ENCODE peak calls at places on chromosome 12, in nine cellular contexts. I, Y, M, X, F, C, V, L and P are unnamed samples.

GRCh38 chr12:122878780-122879612 is 16.9 kb downstream of the VPS37B start:
- DNase-seq in I (no peak), Y (no peak), M (no peak), X (no peak), F (no peak), C (no peak), V (no peak), L (no peak), P (no peak)

GRCh38 chr12:132866251-132866828 is 21.1 kb downstream of the CHFR start:
- DNase-seq in I (peak), Y (no peak), M (no peak), X (no peak), F (no peak), C (peak), V (no peak), L (no peak), P (no peak)

GRCh38 chr12:42590324-42590934 is 883 bp upstream of the PRICKLE1 start:
- DNase-seq in I (no peak), Y (no peak), M (no peak), X (no peak), F (peak), C (no peak), V (peak), L (peak), P (peak)

GRCh38 chr12:75526655-75527511 is 15.5 kb upstream of the KRR1 start:
- DNase-seq in I (peak), Y (peak), M (no peak), X (no peak), F (no peak), C (peak), V (peak), L (no peak), P (peak)

GRCh38 chr12:58919271-58920101 is 818 bp downstream of the LRIG3 start:
- DNase-seq in I (peak), Y (no peak), M (no peak), X (peak), F (peak), C (peak), V (peak), L (no peak), P (no peak)

GRCh38 chr12:28374556-28374955 is 184.3 kb downstream of the CCDC91 start:
- DNase-seq in I (peak), Y (no peak), M (no peak), X (no peak), F (no peak), C (peak), V (no peak), L (no peak), P (no peak)

GRCh38 chr12:116194935-116195431 is 82.5 kb downstream of the MED13L start:
- DNase-seq in I (no peak), Y (no peak), M (no peak), X (no peak), F (no peak), C (no peak), V (no peak), L (no peak), P (no peak)

GRCh38 chr12:74747305-74747704 is 209.7 kb downstream of the ATXN7L3B start:
- DNase-seq in I (no peak), Y (peak), M (no peak), X (no peak), F (no peak), C (peak), V (no peak), L (no peak), P (no peak)

GRCh38 chr12:120688527-120689071 is 1.6 kb downstream of the MLEC start:
- DNase-seq in I (no peak), Y (no peak), M (no peak), X (no peak), F (no peak), C (peak), V (no peak), L (no peak), P (no peak)

GRCh38 chr12:120470150-120470817 is 736 bp upstream of the SRSF9 start:
- DNase-seq in I (peak), Y (no peak), M (no peak), X (no peak), F (no peak), C (no peak), V (peak), L (no peak), P (no peak)

GRCh38 chr12:47636908-47637780 is 68.7 kb downstream of the RPAP3 start:
- DNase-seq in I (peak), Y (peak), M (no peak), X (no peak), F (peak), C (no peak), V (no peak), L (no peak), P (peak)

GRCh38 chr12:90659060-90659459 is 295.9 kb downstream of the CCER1 start:
- DNase-seq in I (no peak), Y (no peak), M (no peak), X (no peak), F (no peak), C (no peak), V (no peak), L (no peak), P (no peak)

GRCh38 chr12:66699738-66700482 is 21.0 kb upstream of the GRIP1 start:
- DNase-seq in I (no peak), Y (no peak), M (no peak), X (no peak), F (no peak), C (no peak), V (no peak), L (no peak), P (no peak)

GRCh38 chr12:26173153-26173552 is 22.2 kb upstream of the SSPN start:
- DNase-seq in I (no peak), Y (no peak), M (no peak), X (no peak), F (no peak), C (no peak), V (no peak), L (no peak), P (no peak)

GRCh38 chr12:30908389-30909087 is 18.0 kb upstream of the TSPAN11 start:
- DNase-seq in I (peak), Y (no peak), M (no peak), X (no peak), F (no peak), C (peak), V (no peak), L (no peak), P (no peak)

GRCh38 chr12:45475594-45475993 is 253.9 kb upstream of the ARID2 start:
- DNase-seq in I (no peak), Y (no peak), M (no peak), X (no peak), F (no peak), C (no peak), V (no peak), L (no peak), P (no peak)

GRCh38 chr12:94379479-94380113 is 80.1 kb downstream of the CEP83 start:
- DNase-seq in I (no peak), Y (no peak), M (no peak), X (no peak), F (no peak), C (peak), V (no peak), L (no peak), P (no peak)

GRCh38 chr12:124680863-124681778 is 113.7 kb upstream of the NCOR2 start:
- DNase-seq in I (peak), Y (peak), M (no peak), X (peak), F (peak), C (peak), V (peak), L (peak), P (no peak)

GRCh38 chr12:42473130-42473529 is 116.4 kb downstream of the PRICKLE1 start:
- DNase-seq in I (peak), Y (no peak), M (no peak), X (no peak), F (no peak), C (peak), V (no peak), L (no peak), P (no peak)

GRCh38 chr12:91381309-91381804 is 198.7 kb upstream of the DCN start:
- DNase-seq in I (peak), Y (no peak), M (peak), X (no peak), F (no peak), C (peak), V (no peak), L (peak), P (peak)

GRCh38 chr12:40117818-40118217 is 11.9 kb upstream of the SLC2A13 start:
- DNase-seq in I (no peak), Y (no peak), M (no peak), X (no peak), F (no peak), C (no peak), V (no peak), L (no peak), P (no peak)

GRCh38 chr12:76201758-76202157 is 117.3 kb upstream of the NAP1L1 start:
- DNase-seq in I (no peak), Y (no peak), M (no peak), X (no peak), F (no peak), C (peak), V (no peak), L (no peak), P (no peak)

GRCh38 chr12:59808317-59808910 is 212.6 kb downstream of the SLC16A7 start:
- DNase-seq in I (peak), Y (peak), M (no peak), X (no peak), F (no peak), C (peak), V (peak), L (no peak), P (no peak)

GRCh38 chr12:64682572-64683277 is 72.4 kb downstream of the RASSF3 start:
- DNase-seq in I (peak), Y (no peak), M (no peak), X (no peak), F (peak), C (peak), V (no peak), L (no peak), P (no peak)

GRCh38 chr12:115443351-115443938 is 759.5 kb upstream of the TBX3 start:
- DNase-seq in I (no peak), Y (no peak), M (no peak), X (no peak), F (no peak), C (no peak), V (no peak), L (no peak), P (no peak)

GRCh38 chr12:108218911-108219310 is 89.8 kb downstream of the WSCD2 start:
- DNase-seq in I (no peak), Y (no peak), M (no peak), X (no peak), F (no peak), C (no peak), V (no peak), L (no peak), P (peak)
- TF ChIP-seq CTCF in I (no peak), Y (no peak), M (no peak), X (no peak), F (no peak), C (no peak), V (no peak), L (no peak), P (no peak)

GRCh38 chr12:109902866-109903265 is 2.8 kb downstream of the TCHP start:
- DNase-seq in I (no peak), Y (no peak), M (no peak), X (no peak), F (no peak), C (no peak), V (no peak), L (no peak), P (peak)

GRCh38 chr12:109897029-109897428 is 3.0 kb upstream of the TCHP start:
- DNase-seq in I (no peak), Y (no peak), M (no peak), X (no peak), F (no peak), C (no peak), V (no peak), L (no peak), P (no peak)

GRCh38 chr12:109900752-109901580 is 892 bp downstream of the TCHP start:
- DNase-seq in I (no peak), Y (no peak), M (no peak), X (no peak), F (no peak), C (no peak), V (peak), L (no peak), P (no peak)

GRCh38 chr12:109896188-109896587 is 3.9 kb upstream of the TCHP start:
- DNase-seq in I (no peak), Y (no peak), M (no peak), X (no peak), F (no peak), C (no peak), V (no peak), L (no peak), P (no peak)

DNA sequence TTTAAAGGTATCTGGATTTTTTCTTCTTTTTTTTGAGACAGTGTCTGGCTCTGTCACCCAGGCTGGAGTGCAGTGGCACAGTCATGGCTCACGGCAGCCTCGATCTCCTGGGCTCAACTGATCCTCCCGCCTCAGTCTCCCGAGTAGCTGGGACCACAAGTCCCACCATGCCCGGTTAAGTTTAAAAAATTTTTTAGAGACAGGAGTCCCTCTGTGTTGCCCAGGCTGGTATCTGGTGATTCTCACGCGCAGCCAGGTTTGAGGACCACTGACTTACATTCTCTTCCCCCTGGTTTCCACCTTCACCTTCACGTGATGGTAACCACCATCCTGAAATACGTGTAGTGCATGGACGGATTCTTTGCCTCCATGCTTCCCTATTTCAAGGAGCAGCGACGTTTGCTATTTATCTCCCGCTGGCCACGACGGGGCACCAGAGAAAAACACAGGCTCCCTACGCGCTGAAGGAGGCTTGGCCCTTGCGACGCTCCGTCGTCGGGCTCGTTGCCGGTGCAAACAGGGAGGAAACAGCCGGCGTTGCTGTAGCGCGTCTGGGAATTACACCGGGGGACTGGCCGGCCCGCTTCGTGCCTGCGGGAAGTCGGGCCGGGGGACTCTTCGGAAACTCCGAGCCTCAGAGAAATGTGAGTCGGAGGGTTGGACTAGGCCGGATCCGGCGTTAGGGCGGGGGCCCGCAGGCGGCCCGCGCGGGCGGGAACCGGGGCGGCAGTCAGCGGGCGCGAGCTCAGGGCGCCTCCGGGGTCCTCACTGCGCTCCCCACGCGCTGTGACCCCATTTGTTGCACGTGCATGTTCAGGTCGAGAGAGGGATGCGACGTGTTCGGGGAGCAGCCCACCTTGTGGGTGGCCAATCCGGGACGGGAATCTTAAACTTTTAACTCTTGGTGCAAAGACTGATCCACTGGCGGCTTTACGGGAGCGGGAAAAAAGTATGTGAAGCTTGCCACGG is at the start of gene TCHP:
- DNase-seq in I (peak), Y (peak), M (peak), X (peak), F (peak), C (peak), V (peak), L (peak), P (peak)
- TF ChIP-seq CTCF in I (peak), Y (peak), M (peak), X (peak), F (no peak), C (peak), V (peak), L (peak), P (no peak)

DNA sequence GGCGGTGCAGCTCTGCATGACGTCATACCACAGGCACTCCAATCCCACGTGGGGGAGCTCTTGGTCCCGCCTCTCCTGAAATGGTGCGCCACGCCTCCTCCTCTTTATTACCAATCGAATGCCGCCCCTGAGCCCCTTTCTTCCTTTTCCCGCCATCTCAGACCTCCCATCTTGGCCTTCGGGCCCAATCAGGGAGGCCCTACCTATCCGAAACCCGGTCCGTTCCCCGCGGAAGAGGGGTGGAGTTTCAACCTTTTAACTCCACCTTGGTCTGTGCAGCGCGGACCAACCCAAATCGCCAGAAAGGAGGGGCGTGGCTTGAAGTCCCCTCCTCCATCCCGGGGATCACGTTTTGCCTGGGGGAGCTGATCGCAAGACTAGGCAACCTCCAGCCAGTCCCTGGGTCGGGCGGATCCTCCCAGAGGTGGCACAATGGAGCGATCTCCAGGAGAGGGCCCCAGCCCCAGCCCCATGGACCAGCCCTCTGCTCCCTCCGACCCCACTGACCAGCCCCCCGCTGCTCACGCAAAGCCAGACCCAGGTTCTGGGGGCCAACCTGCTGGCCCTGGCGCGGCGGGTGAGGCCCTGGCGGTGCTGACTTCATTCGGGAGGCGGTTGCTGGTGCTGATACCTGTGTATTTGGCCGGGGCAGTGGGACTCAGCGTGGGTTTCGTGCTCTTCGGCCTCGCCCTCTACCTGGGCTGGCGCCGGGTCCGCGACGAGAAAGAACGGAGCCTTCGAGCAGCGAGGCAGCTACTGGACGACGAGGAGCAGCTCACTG is at the start of gene ESYT1:
- DNase-seq in I (peak), Y (peak), M (peak), X (peak), F (peak), C (peak), V (peak), L (peak), P (peak)
- TF ChIP-seq CTCF in I (no peak), Y (no peak), M (no peak), X (peak), F (no peak), C (no peak), V (no peak), L (no peak), P (no peak)

DNA sequence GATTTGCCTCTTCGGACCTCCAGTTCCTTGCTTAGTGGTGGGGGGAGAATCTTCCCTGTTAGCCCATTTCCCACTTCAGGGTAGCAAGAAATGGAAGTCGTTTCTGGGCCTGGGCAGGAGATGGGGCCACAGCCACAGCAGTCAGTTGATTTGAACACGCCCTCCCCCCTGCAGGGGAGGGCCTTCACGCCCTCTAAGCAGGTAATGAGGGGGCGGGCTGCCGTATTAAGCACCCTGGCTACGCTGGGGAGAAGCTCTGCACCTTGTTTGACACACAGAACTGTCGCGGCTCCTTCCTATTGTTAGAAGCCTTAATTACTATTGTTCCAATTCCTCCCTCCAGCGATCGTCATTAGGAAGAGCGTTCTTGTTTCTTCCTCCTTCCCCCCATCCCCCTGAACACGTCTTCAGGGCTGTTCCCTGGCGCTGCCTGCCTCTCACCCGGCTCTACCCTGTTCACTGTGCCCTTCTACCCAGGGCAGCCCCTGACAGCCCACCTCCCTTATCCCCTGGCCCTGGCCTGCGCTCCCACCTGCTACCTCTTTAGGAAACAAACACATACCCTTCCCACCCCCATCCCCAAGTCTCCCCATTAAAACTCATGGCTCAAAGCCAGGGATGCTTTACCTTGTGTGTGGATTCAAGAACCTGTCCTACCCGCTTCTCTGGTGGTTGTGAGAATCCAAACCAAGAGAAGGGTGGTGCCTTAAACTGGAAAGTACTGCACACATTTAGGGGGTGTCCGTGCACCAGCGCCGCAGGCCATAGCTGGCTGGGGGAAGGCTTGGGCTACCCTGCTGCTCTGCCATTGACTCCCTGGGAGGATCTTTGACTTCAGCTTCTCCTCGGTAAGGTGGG is 137.6 kb downstream of the TSPAN9 start:
- DNase-seq in I (no peak), Y (no peak), M (no peak), X (no peak), F (no peak), C (no peak), V (no peak), L (no peak), P (no peak)
- TF ChIP-seq CTCF in I (no peak), Y (no peak), M (no peak), X (no peak), F (no peak), C (no peak), V (no peak), L (peak), P (no peak)

DNA sequence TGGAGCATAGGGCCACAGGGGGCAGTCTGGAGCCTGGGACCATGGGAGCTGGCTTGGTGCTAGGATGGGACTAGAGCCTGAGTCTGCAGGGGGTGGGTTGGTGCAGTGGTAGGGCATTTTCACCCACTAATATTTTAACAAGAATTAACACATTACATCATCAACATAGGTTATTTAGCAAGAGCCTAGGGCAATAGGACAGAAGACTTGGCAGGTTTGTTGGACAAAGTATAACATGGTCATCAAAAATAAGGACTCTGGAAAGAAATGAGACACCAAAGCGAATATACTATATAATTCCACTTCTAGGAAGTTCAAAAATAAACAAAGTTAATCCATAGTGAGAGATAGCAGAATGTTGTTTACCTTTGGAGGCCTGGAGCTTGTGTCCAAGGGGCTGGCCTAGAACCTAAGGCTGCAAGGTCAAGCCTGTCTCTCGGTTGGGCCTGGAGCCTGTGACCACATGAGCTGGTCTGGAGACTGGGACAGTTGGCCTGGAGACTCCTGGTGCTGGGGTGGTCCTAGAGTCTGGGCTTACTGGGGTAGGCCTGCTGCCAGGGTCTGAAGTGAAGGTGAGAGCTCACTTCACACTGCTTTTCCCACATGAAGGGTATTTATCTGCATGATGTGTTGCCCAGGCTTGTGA is 28.1 kb upstream of the CNOT2 start:
- DNase-seq in I (no peak), Y (no peak), M (no peak), X (no peak), F (no peak), C (no peak), V (no peak), L (peak), P (no peak)
- TF ChIP-seq CTCF in I (no peak), Y (no peak), M (no peak), X (no peak), F (no peak), C (no peak), V (no peak), L (no peak), P (no peak)